ENCODE peak calls at places on chromosomes 4 and X, in four cellular contexts. One of them, this sample, is unnamed.

GRCh38 chrX:374566-374965 is 12.1 kb downstream of the PPP2R3B start:
- DNase-seq in MG63: no peak
- DNase-seq in activated T-helper 1 cell treated with anti-CD3 and anti-CD28 coated beads, Interleukin-2, amount 50 U/mL, for 16 hours: no peak
- DNase-seq in T follicular helper cell: no peak
- DNase-seq in this sample: no peak

GRCh38 chrX:11792461-11793421 is 34.7 kb downstream of the MSL3 start:
- DNase-seq in activated T-helper 1 cell treated with anti-CD3 and anti-CD28 coated beads, Interleukin-2, amount 50 U/mL, for 16 hours: peak; percentile 29
- DNase-seq in T follicular helper cell: peak; percentile 47
- DNase-seq in MG63: no peak
- DNase-seq in this sample: no peak

GRCh38 chrX:153621949-153622598 is 23.1 kb upstream of the CCNQ start:
- DNase-seq in T follicular helper cell: no peak
- DNase-seq in activated T-helper 1 cell treated with anti-CD3 and anti-CD28 coated beads, Interleukin-2, amount 50 U/mL, for 16 hours: no peak
- DNase-seq in MG63: no peak
- DNase-seq in this sample: no peak

GRCh38 chr4:15689540-15689939 is 7.9 kb downstream of the FAM200B start:
- DNase-seq in activated T-helper 1 cell treated with anti-CD3 and anti-CD28 coated beads, Interleukin-2, amount 50 U/mL, for 16 hours: no peak
- DNase-seq in T follicular helper cell: no peak
- DNase-seq in MG63: no peak
- DNase-seq in this sample: no peak

GRCh38 chrX:80808854-80809493 is 703 bp downstream of the BRWD3 start:
- DNase-seq in T follicular helper cell: peak; percentile 18
- DNase-seq in MG63: peak; percentile 5
- DNase-seq in activated T-helper 1 cell treated with anti-CD3 and anti-CD28 coated beads, Interleukin-2, amount 50 U/mL, for 16 hours: peak; percentile 6
- DNase-seq in this sample: peak; percentile 9

GRCh38 chr4:183571350-183572076 is 66.7 kb downstream of the ING2 start:
- DNase-seq in activated T-helper 1 cell treated with anti-CD3 and anti-CD28 coated beads, Interleukin-2, amount 50 U/mL, for 16 hours: no peak
- DNase-seq in MG63: peak; percentile 19
- DNase-seq in T follicular helper cell: no peak
- DNase-seq in this sample: peak; percentile 83

GRCh38 chr4:110059556-110060191 is 138.7 kb downstream of the ELOVL6 start:
- DNase-seq in MG63: no peak
- DNase-seq in activated T-helper 1 cell treated with anti-CD3 and anti-CD28 coated beads, Interleukin-2, amount 50 U/mL, for 16 hours: no peak
- DNase-seq in T follicular helper cell: no peak
- DNase-seq in this sample: no peak

GRCh38 chr4:179007758-179008157 is 1565.5 kb upstream of the AGA start:
- DNase-seq in MG63: no peak
- DNase-seq in activated T-helper 1 cell treated with anti-CD3 and anti-CD28 coated beads, Interleukin-2, amount 50 U/mL, for 16 hours: no peak
- DNase-seq in T follicular helper cell: no peak
- DNase-seq in this sample: no peak

GRCh38 chr4:8922481-8922880 is 50.8 kb upstream of the HMX1 start:
- DNase-seq in T follicular helper cell: no peak
- DNase-seq in activated T-helper 1 cell treated with anti-CD3 and anti-CD28 coated beads, Interleukin-2, amount 50 U/mL, for 16 hours: no peak
- DNase-seq in MG63: no peak
- DNase-seq in this sample: no peak

GRCh38 chr4:180669637-180670036 is 1573.6 kb upstream of the TENM3 start:
- DNase-seq in T follicular helper cell: no peak
- DNase-seq in activated T-helper 1 cell treated with anti-CD3 and anti-CD28 coated beads, Interleukin-2, amount 50 U/mL, for 16 hours: no peak
- DNase-seq in MG63: no peak
- DNase-seq in this sample: no peak

GRCh38 chrX:68355629-68355920 is 77.7 kb downstream of the OPHN1 start:
- DNase-seq in MG63: no peak
- DNase-seq in activated T-helper 1 cell treated with anti-CD3 and anti-CD28 coated beads, Interleukin-2, amount 50 U/mL, for 16 hours: no peak
- DNase-seq in T follicular helper cell: no peak
- DNase-seq in this sample: no peak

GRCh38 chr4:1356181-1356998 is 9.4 kb downstream of the UVSSA start:
- DNase-seq in T follicular helper cell: peak; percentile 27
- DNase-seq in MG63: no peak
- DNase-seq in activated T-helper 1 cell treated with anti-CD3 and anti-CD28 coated beads, Interleukin-2, amount 50 U/mL, for 16 hours: no peak
- DNase-seq in this sample: no peak

GRCh38 chrX:41153453-41153852 is 68.2 kb downstream of the USP9X start:
- DNase-seq in activated T-helper 1 cell treated with anti-CD3 and anti-CD28 coated beads, Interleukin-2, amount 50 U/mL, for 16 hours: no peak
- DNase-seq in T follicular helper cell: no peak
- DNase-seq in MG63: peak; percentile 3
- DNase-seq in this sample: no peak